ENCODE peak calls at places on chromosomes 4 and X, in nine cellular contexts. One of them, this sample, is unnamed.

GRCh38 chr4:117560329-117560728 is 474.0 kb upstream of the NDST3 start:
- DNase-seq in K562: no peak
- DNase-seq in suprapubic skin: no peak
- DNase-seq in IMR-90: peak; percentile 40
- DNase-seq in uterus: no peak
- DNase-seq in HCT116: peak; percentile 7
- DNase-seq in gastrocnemius medialis: no peak
- DNase-seq in heart left ventricle: no peak
- DNase-seq in A549: no peak
- DNase-seq in this sample: no peak

GRCh38 chr4:136931771-136932170 is 600.5 kb downstream of the PCDH18 start:
- DNase-seq in K562: no peak
- DNase-seq in suprapubic skin: no peak
- DNase-seq in IMR-90: no peak
- DNase-seq in uterus: no peak
- DNase-seq in HCT116: no peak
- DNase-seq in gastrocnemius medialis: no peak
- DNase-seq in heart left ventricle: no peak
- DNase-seq in A549: no peak
- DNase-seq in this sample: no peak

GRCh38 chr4:116020141-116020722 is 906.8 kb upstream of the NDST4 start:
- DNase-seq in K562: no peak
- DNase-seq in suprapubic skin: no peak
- DNase-seq in IMR-90: no peak
- DNase-seq in uterus: no peak
- DNase-seq in HCT116: peak; percentile 27
- DNase-seq in gastrocnemius medialis: no peak
- DNase-seq in heart left ventricle: no peak
- DNase-seq in A549: no peak
- DNase-seq in this sample: no peak

GRCh38 chrX:27086221-27086620 is 376.9 kb downstream of the PPP4R3C start:
- DNase-seq in K562: no peak
- DNase-seq in suprapubic skin: no peak
- DNase-seq in IMR-90: no peak
- DNase-seq in uterus: no peak
- DNase-seq in HCT116: no peak
- DNase-seq in gastrocnemius medialis: no peak
- DNase-seq in heart left ventricle: no peak
- DNase-seq in A549: no peak
- DNase-seq in this sample: no peak

GRCh38 chrX:97597954-97598353 is 714.2 kb downstream of the RPA4 start:
- DNase-seq in K562: no peak
- DNase-seq in suprapubic skin: no peak
- DNase-seq in IMR-90: no peak
- DNase-seq in uterus: no peak
- DNase-seq in HCT116: no peak
- DNase-seq in gastrocnemius medialis: no peak
- DNase-seq in heart left ventricle: no peak
- DNase-seq in A549: no peak
- DNase-seq in this sample: no peak

GRCh38 chr4:170089743-170090666 is at the start of gene AADAT:
- DNase-seq in K562: peak; percentile 42
- DNase-seq in suprapubic skin: peak; percentile 83
- DNase-seq in IMR-90: peak; percentile 72
- DNase-seq in uterus: peak; percentile 81
- DNase-seq in HCT116: peak; percentile 73
- DNase-seq in gastrocnemius medialis: peak; percentile 61
- DNase-seq in heart left ventricle: peak; percentile 75
- DNase-seq in A549: peak; percentile 66
- DNase-seq in this sample: peak; percentile 65

GRCh38 chrX:2774776-2775175 is 22.9 kb downstream of the XG start:
- DNase-seq in K562: no peak
- DNase-seq in suprapubic skin: no peak
- DNase-seq in IMR-90: no peak
- DNase-seq in uterus: no peak
- DNase-seq in HCT116: no peak
- DNase-seq in gastrocnemius medialis: no peak
- DNase-seq in heart left ventricle: no peak
- DNase-seq in A549: no peak
- DNase-seq in this sample: no peak

GRCh38 chr4:24599275-24599674 is 14.9 kb upstream of the DHX15 start:
- DNase-seq in K562: no peak
- DNase-seq in suprapubic skin: no peak
- DNase-seq in IMR-90: no peak
- DNase-seq in uterus: no peak
- DNase-seq in HCT116: no peak
- DNase-seq in gastrocnemius medialis: no peak
- DNase-seq in heart left ventricle: no peak
- DNase-seq in A549: no peak
- DNase-seq in this sample: no peak

GRCh38 chrX:135974279-135974856 is 580 bp upstream of the MMGT1 start:
- DNase-seq in K562: peak; percentile 74
- DNase-seq in suprapubic skin: peak; percentile 88
- DNase-seq in IMR-90: peak; percentile 52
- DNase-seq in uterus: peak; percentile 68
- DNase-seq in HCT116: peak; percentile 36
- DNase-seq in gastrocnemius medialis: peak; percentile 51
- DNase-seq in heart left ventricle: peak; percentile 84
- DNase-seq in A549: peak; percentile 41
- DNase-seq in this sample: peak; percentile 63

GRCh38 chrX:135977611-135978010 is 3.8 kb upstream of the MMGT1 start:
- DNase-seq in K562: no peak
- DNase-seq in suprapubic skin: no peak
- DNase-seq in IMR-90: peak; percentile 77
- DNase-seq in uterus: no peak
- DNase-seq in HCT116: no peak
- DNase-seq in gastrocnemius medialis: no peak
- DNase-seq in heart left ventricle: no peak
- DNase-seq in A549: peak; percentile 50
- DNase-seq in this sample: no peak

GRCh38 chrX:135973025-135973547 is 702 bp downstream of the MMGT1 start:
- DNase-seq in K562: peak; percentile 57
- DNase-seq in suprapubic skin: no peak
- DNase-seq in IMR-90: peak; percentile 13
- DNase-seq in uterus: no peak
- DNase-seq in HCT116: no peak
- DNase-seq in gastrocnemius medialis: peak; percentile 14
- DNase-seq in heart left ventricle: no peak
- DNase-seq in A549: peak; percentile 31
- DNase-seq in this sample: peak; percentile 5

GRCh38 chrX:135975421-135975820 is 1.6 kb upstream of the MMGT1 start:
- DNase-seq in K562: no peak
- DNase-seq in suprapubic skin: no peak
- DNase-seq in IMR-90: no peak
- DNase-seq in uterus: no peak
- DNase-seq in HCT116: no peak
- DNase-seq in gastrocnemius medialis: no peak
- DNase-seq in heart left ventricle: no peak
- DNase-seq in A549: no peak
- DNase-seq in this sample: no peak

GRCh38 chrX:135973548-135974278 is at the start of gene MMGT1:
- DNase-seq in K562: peak; percentile 86
- DNase-seq in suprapubic skin: peak; percentile 88
- DNase-seq in IMR-90: peak; percentile 77
- DNase-seq in uterus: peak; percentile 81
- DNase-seq in HCT116: peak; percentile 59
- DNase-seq in gastrocnemius medialis: peak; percentile 72
- DNase-seq in heart left ventricle: peak; percentile 87
- DNase-seq in A549: peak; percentile 71
- DNase-seq in this sample: peak; percentile 73
- TF ChIP-seq POLR2A in K562: peak; percentile 87
- TF ChIP-seq POLR2A in suprapubic skin: no peak
- TF ChIP-seq POLR2A in IMR-90: peak; percentile 56
- TF ChIP-seq POLR2A in uterus: no peak
- TF ChIP-seq POLR2A in HCT116: no peak
- TF ChIP-seq POLR2A in gastrocnemius medialis: peak; percentile 39
- TF ChIP-seq POLR2A in heart left ventricle: no peak
- TF ChIP-seq POLR2A in A549: peak; percentile 43
- TF ChIP-seq POLR2A in this sample: peak; percentile 60

GRCh38 chrX:14029039-14029424 is 660 bp downstream of the GEMIN8 start:
- DNase-seq in K562: peak; percentile 71
- DNase-seq in suprapubic skin: no peak
- DNase-seq in IMR-90: no peak
- DNase-seq in uterus: no peak
- DNase-seq in HCT116: no peak
- DNase-seq in gastrocnemius medialis: no peak
- DNase-seq in heart left ventricle: no peak
- DNase-seq in A549: no peak
- DNase-seq in this sample: no peak

GRCh38 chrX:14028473-14028872 is 1.2 kb downstream of the GEMIN8 start:
- DNase-seq in K562: no peak
- DNase-seq in suprapubic skin: no peak
- DNase-seq in IMR-90: no peak
- DNase-seq in uterus: no peak
- DNase-seq in HCT116: no peak
- DNase-seq in gastrocnemius medialis: no peak
- DNase-seq in heart left ventricle: no peak
- DNase-seq in A549: no peak
- DNase-seq in this sample: no peak

GRCh38 chrX:14027031-14027430 is 2.7 kb downstream of the GEMIN8 start:
- DNase-seq in K562: no peak
- DNase-seq in suprapubic skin: no peak
- DNase-seq in IMR-90: peak; percentile 35
- DNase-seq in uterus: no peak
- DNase-seq in HCT116: no peak
- DNase-seq in gastrocnemius medialis: peak; percentile 17
- DNase-seq in heart left ventricle: peak; percentile 12
- DNase-seq in A549: no peak
- DNase-seq in this sample: no peak

GRCh38 chrX:14026121-14026520 is 3.6 kb downstream of the GEMIN8 start:
- DNase-seq in K562: no peak
- DNase-seq in suprapubic skin: no peak
- DNase-seq in IMR-90: no peak
- DNase-seq in uterus: no peak
- DNase-seq in HCT116: no peak
- DNase-seq in gastrocnemius medialis: no peak
- DNase-seq in heart left ventricle: no peak
- DNase-seq in A549: no peak
- DNase-seq in this sample: no peak

DNA sequence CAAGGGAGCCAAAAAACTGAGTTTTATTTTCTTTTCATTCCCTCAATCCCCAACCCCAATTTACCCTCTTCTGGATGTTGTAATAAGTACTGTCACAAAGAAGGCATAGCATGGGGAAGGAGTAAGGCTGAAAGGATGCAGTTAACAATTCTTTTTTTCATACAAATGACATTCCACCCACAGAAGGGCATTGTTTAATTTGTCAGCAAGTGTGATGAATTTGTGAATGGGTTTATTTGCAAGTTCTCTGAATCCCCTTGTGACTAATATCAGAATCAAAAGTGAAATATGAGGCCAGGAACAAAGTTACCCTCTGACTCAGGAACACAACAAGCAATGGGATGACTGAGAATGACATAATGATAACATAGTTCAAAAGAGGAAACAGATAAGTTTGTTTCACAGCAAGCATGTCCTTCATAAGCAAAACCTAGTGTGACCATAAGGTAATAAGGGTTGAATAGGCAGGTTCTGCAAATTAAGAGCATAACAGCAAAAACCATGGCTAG is 2.1 kb downstream of the GEMIN8 start:
- DNase-seq in K562: peak; percentile 39
- DNase-seq in suprapubic skin: no peak
- DNase-seq in IMR-90: peak; percentile 86
- DNase-seq in uterus: no peak
- DNase-seq in HCT116: no peak
- DNase-seq in gastrocnemius medialis: no peak
- DNase-seq in heart left ventricle: no peak
- DNase-seq in A549: no peak
- DNase-seq in this sample: no peak
- TF ChIP-seq POLR2A in K562: no peak
- TF ChIP-seq POLR2A in suprapubic skin: no peak
- TF ChIP-seq POLR2A in IMR-90: no peak
- TF ChIP-seq POLR2A in uterus: no peak
- TF ChIP-seq POLR2A in HCT116: no peak
- TF ChIP-seq POLR2A in gastrocnemius medialis: no peak
- TF ChIP-seq POLR2A in heart left ventricle: no peak
- TF ChIP-seq POLR2A in A549: no peak
- TF ChIP-seq POLR2A in this sample: no peak

DNA sequence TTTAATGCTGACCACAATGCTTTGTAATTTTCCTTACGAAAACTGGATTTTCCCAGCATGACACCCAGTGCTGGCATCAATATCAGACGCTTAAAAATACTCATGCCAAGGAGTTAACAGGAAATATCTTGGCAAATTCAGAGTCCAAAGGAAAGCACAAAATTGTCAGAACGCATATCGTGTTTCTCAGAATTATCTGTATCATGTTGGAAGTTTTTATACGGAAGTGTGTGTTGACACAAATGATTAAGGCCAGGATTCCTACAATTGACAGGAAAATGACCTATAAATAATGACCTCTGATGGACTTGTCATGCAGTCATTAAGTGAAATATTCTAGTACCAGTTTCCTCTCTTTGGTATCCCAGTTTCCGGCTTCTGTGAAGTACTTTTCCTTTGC is 132.1 kb upstream of the TLL1 start:
- DNase-seq in K562: no peak
- DNase-seq in suprapubic skin: no peak
- DNase-seq in IMR-90: no peak
- DNase-seq in uterus: no peak
- DNase-seq in HCT116: no peak
- DNase-seq in gastrocnemius medialis: no peak
- DNase-seq in heart left ventricle: no peak
- DNase-seq in A549: no peak
- DNase-seq in this sample: no peak
- TF ChIP-seq POLR2A in K562: no peak
- TF ChIP-seq POLR2A in suprapubic skin: no peak
- TF ChIP-seq POLR2A in IMR-90: no peak
- TF ChIP-seq POLR2A in uterus: no peak
- TF ChIP-seq POLR2A in HCT116: no peak
- TF ChIP-seq POLR2A in gastrocnemius medialis: no peak
- TF ChIP-seq POLR2A in heart left ventricle: no peak
- TF ChIP-seq POLR2A in A549: no peak
- TF ChIP-seq POLR2A in this sample: no peak

GRCh38 chrX:47632664-47633063 is 2.9 kb upstream of the CFP start:
- DNase-seq in K562: no peak
- DNase-seq in suprapubic skin: no peak
- DNase-seq in IMR-90: no peak
- DNase-seq in uterus: no peak
- DNase-seq in HCT116: no peak
- DNase-seq in gastrocnemius medialis: no peak
- DNase-seq in heart left ventricle: no peak
- DNase-seq in A549: no peak
- DNase-seq in this sample: no peak

GRCh38 chrX:47631676-47632075 is 1.9 kb upstream of the CFP start:
- DNase-seq in K562: no peak
- DNase-seq in suprapubic skin: no peak
- DNase-seq in IMR-90: no peak
- DNase-seq in uterus: no peak
- DNase-seq in HCT116: no peak
- DNase-seq in gastrocnemius medialis: no peak
- DNase-seq in heart left ventricle: no peak
- DNase-seq in A549: no peak
- DNase-seq in this sample: no peak

GRCh38 chrX:47628980-47629379 is 750 bp downstream of the CFP start:
- DNase-seq in K562: peak; percentile 29
- DNase-seq in suprapubic skin: no peak
- DNase-seq in IMR-90: no peak
- DNase-seq in uterus: no peak
- DNase-seq in HCT116: no peak
- DNase-seq in gastrocnemius medialis: no peak
- DNase-seq in heart left ventricle: no peak
- DNase-seq in A549: no peak
- DNase-seq in this sample: no peak

GRCh38 chrX:47625365-47625764 is 4.4 kb downstream of the CFP start:
- DNase-seq in K562: no peak
- DNase-seq in suprapubic skin: no peak
- DNase-seq in IMR-90: no peak
- DNase-seq in uterus: no peak
- DNase-seq in HCT116: no peak
- DNase-seq in gastrocnemius medialis: no peak
- DNase-seq in heart left ventricle: no peak
- DNase-seq in A549: no peak
- DNase-seq in this sample: no peak

GRCh38 chrX:47629419-47630210 is at the start of gene CFP:
- DNase-seq in K562: peak; percentile 13
- DNase-seq in suprapubic skin: no peak
- DNase-seq in IMR-90: no peak
- DNase-seq in uterus: no peak
- DNase-seq in HCT116: no peak
- DNase-seq in gastrocnemius medialis: no peak
- DNase-seq in heart left ventricle: no peak
- DNase-seq in A549: no peak
- DNase-seq in this sample: no peak
- TF ChIP-seq POLR2A in K562: no peak
- TF ChIP-seq POLR2A in suprapubic skin: no peak
- TF ChIP-seq POLR2A in IMR-90: no peak
- TF ChIP-seq POLR2A in uterus: no peak
- TF ChIP-seq POLR2A in HCT116: no peak
- TF ChIP-seq POLR2A in gastrocnemius medialis: no peak
- TF ChIP-seq POLR2A in heart left ventricle: no peak
- TF ChIP-seq POLR2A in A549: no peak
- TF ChIP-seq POLR2A in this sample: no peak

This sample was measured in tibial nerve.